ENCODE peak calls at places on chromosomes 7 and 10, in ten cellular contexts. Z is tibial artery, H is endothelial cell, U is A673, X is astrocyte, W is HCT116, O is IMR-90, G is osteocyte, S is thoracic aorta, R is H9. Q is an unnamed sample.

GRCh38 chr10:43960981-43961380 is 312.3 kb upstream of the ZNF32 start:
- DNase-seq in U (no peak), S (no peak), Z (no peak), G (no peak), X (no peak), R (no peak), W (no peak), H (no peak), O (no peak), Q (no peak)

GRCh38 chr10:38025283-38025682 is 14.8 kb downstream of the ZNF33A start:
- DNase-seq in Z (no peak), R (no peak), O (no peak), U (no peak), X (no peak), H (no peak), G (no peak), S (no peak), W (no peak), Q (no peak)

GRCh38 chr10:73956476-73957338 is 41.2 kb upstream of the VCL start:
- DNase-seq in U (peak), W (no peak), R (no peak), S (no peak), H (no peak), Z (no peak), X (peak), O (peak), G (no peak), Q (peak)

GRCh38 chr10:77513783-77514331 is 123.8 kb downstream of the KCNMA1 start:
- DNase-seq in R (peak), U (no peak), Z (peak), G (no peak), H (no peak), X (peak), O (peak), W (peak), S (peak), Q (no peak)

GRCh38 chr10:123203393-123204126 is 49.4 kb downstream of the BUB3 start:
- DNase-seq in X (no peak), R (no peak), G (no peak), S (no peak), U (no peak), W (no peak), H (no peak), Z (no peak), O (no peak), Q (no peak)

GRCh38 chr7:77800158-77800557 is 1.6 kb downstream of the PHTF2 start:
- DNase-seq in H (no peak), U (no peak), G (no peak), Z (no peak), X (peak), S (no peak), O (peak), R (no peak), W (no peak), Q (peak)

GRCh38 chr7:76209310-76209709 is 7.6 kb downstream of the SRRM3 start:
- DNase-seq in H (no peak), Z (no peak), X (no peak), S (no peak), U (no peak), W (no peak), O (no peak), G (no peak), R (no peak), Q (no peak)

GRCh38 chr10:5812283-5813090 is 747 bp downstream of the GDI2 start:
- DNase-seq in G (peak), R (no peak), H (peak), O (no peak), U (peak), X (no peak), W (no peak), S (no peak), Z (peak), Q (peak)

GRCh38 chr10:110781139-110781538 is 90.6 kb upstream of the PDCD4 start:
- DNase-seq in R (no peak), X (no peak), H (no peak), W (no peak), O (no peak), Z (no peak), G (no peak), S (no peak), U (no peak), Q (no peak)

GRCh38 chr10:76195990-76196389 is 764.6 kb downstream of the LRMDA start:
- DNase-seq in G (no peak), U (no peak), Z (no peak), R (no peak), H (no peak), O (peak), X (no peak), W (no peak), S (no peak), Q (no peak)

GRCh38 chr7:101690061-101690460 is 61.0 kb upstream of the MYL10 start:
- DNase-seq in W (no peak), Z (no peak), O (no peak), H (no peak), R (no peak), S (no peak), U (no peak), X (no peak), G (no peak), Q (no peak)

GRCh38 chr7:26485421-26486019 is 193.9 kb downstream of the SNX10 start:
- DNase-seq in O (no peak), X (no peak), G (peak), S (no peak), W (no peak), H (no peak), R (no peak), U (peak), Z (no peak), Q (no peak)

GRCh38 chr7:92421676-92422435 is 25.4 kb upstream of the GATAD1 start:
- DNase-seq in W (no peak), H (no peak), O (peak), Z (no peak), U (no peak), S (no peak), R (no peak), X (no peak), G (no peak), Q (no peak)

GRCh38 chr7:33904680-33905388 is 505 bp upstream of the BMPER start:
- DNase-seq in R (peak), H (peak), S (no peak), U (peak), X (no peak), G (no peak), Z (no peak), O (peak), W (no peak), Q (peak)

GRCh38 chr7:108618056-108618455 is 48.4 kb downstream of the DNAJB9 start:
- DNase-seq in X (no peak), S (no peak), W (no peak), G (no peak), R (no peak), O (no peak), U (no peak), Z (no peak), H (no peak), Q (no peak)

GRCh38 chr10:110837418-110838120 is 34.2 kb upstream of the PDCD4 start:
- DNase-seq in R (no peak), H (no peak), U (no peak), Z (no peak), X (no peak), O (no peak), G (no peak), W (no peak), S (no peak), Q (no peak)

GRCh38 chr10:124152139-124152780 is 58.9 kb upstream of the CHST15 start:
- DNase-seq in X (peak), O (peak), U (peak), S (peak), W (peak), Z (peak), R (peak), H (no peak), G (no peak), Q (peak)

GRCh38 chr7:158815471-158816128 is 13.7 kb downstream of the ESYT2 start:
- DNase-seq in G (no peak), Z (no peak), H (no peak), S (no peak), R (no peak), O (no peak), U (no peak), X (peak), W (no peak), Q (no peak)

GRCh38 chr7:87926581-87927461 is 7.2 kb upstream of the ADAM22 start:
- DNase-seq in O (no peak), S (no peak), H (no peak), W (no peak), G (no peak), X (peak), R (peak), U (no peak), Z (no peak), Q (peak)

GRCh38 chr7:8133955-8134733 is 127.8 kb downstream of the ICA1 start:
- DNase-seq in R (no peak), Z (no peak), G (no peak), W (no peak), X (peak), H (no peak), O (no peak), S (no peak), U (no peak), Q (peak)

GRCh38 chr7:42692609-42693008 is 219.3 kb downstream of the C7orf25 start:
- DNase-seq in Z (no peak), U (no peak), H (no peak), R (no peak), G (no peak), W (no peak), O (no peak), X (peak), S (no peak), Q (no peak)

GRCh38 chr7:7271094-7271874 is 88.9 kb downstream of the C1GALT1 start:
- DNase-seq in H (no peak), G (no peak), Z (no peak), R (no peak), S (no peak), W (no peak), U (peak), X (no peak), O (no peak), Q (no peak)

GRCh38 chr10:84291389-84291788 is 37.0 kb upstream of the CCSER2 start:
- DNase-seq in Z (no peak), G (no peak), R (peak), X (peak), W (no peak), U (peak), H (peak), O (peak), S (no peak), Q (peak)

GRCh38 chr10:132865851-132866600 is 76.3 kb downstream of the CFAP46 start:
- DNase-seq in U (no peak), G (peak), O (no peak), H (no peak), W (no peak), R (peak), S (no peak), X (no peak), Z (peak), Q (no peak)

DNA sequence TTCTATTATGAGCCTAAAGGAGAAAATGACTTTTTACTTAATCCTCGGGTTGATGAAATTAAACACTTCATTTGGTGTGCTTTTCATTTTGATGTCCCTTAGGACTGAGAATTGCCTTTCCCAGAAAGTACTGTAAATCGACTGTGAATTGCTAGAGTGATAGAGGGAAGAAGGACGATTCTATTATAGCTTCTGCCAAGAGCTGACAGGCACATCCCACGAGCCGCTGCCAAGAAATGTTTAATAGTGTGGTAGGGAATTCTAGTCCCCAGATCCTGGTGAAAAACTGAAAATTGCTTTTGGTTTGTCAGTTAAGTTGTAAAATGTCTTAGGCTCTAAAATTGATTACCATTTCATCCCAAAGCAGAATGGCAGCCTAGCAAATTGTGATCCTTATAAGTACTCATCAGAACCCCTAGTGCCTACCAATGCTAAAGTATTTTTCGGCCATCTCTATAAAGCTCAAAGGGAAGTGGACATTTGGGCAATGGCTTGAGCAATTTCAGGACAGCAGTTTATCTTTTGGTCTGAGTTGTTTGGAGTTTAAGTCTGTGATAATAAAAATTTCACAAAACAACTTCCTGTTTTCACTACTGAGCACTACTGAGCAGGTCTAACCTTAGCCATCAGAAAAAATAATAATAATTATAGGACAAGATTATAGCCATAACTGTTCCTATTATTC is 44.6 kb upstream of the HYCC1 start:
- DNase-seq in X (no peak), H (no peak), R (no peak), G (no peak), W (no peak), O (no peak), U (no peak), Z (no peak), S (no peak), Q (no peak)
- TF ChIP-seq CTCF in X (no peak), H (no peak), R (no peak), G (no peak), W (no peak), O (no peak), U (no peak), Z (no peak), S (no peak), Q (no peak)

GRCh38 chr10:16049775-16050174 is 189.5 kb upstream of the MINDY3 start:
- DNase-seq in O (no peak), S (no peak), G (no peak), Z (no peak), U (no peak), X (no peak), R (no peak), W (no peak), H (no peak), Q (no peak)

DNA sequence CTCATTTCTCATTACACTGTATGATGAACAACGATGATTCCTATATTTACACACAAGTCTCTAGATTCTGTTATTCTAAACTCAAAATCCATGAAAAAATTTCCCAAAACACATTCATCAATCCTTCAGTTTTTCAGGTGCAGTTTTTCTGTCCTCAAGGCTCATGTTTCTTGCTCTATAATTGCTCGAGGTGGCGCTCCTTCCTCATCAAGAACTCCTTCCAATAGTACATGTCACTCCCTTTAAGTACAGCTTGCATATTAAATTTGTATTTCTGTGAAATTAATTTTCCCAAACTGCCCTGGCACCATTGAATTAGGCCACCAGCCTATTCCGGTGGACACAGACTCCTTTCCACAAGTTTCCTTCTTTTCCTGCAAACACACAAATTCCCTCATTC is 188.7 kb upstream of the MINDY3 start:
- DNase-seq in R (no peak), W (no peak), H (no peak), U (peak), G (no peak), Z (no peak), S (no peak), X (no peak), O (no peak), Q (no peak)
- TF ChIP-seq CTCF in R (peak), W (peak), H (no peak), U (peak), G (no peak), Z (no peak), S (no peak), X (no peak), O (no peak), Q (no peak)

GRCh38 chr7:99928188-99928587 is 1.2 kb downstream of the GJC3 start:
- DNase-seq in W (no peak), U (no peak), O (no peak), H (no peak), X (no peak), R (no peak), G (no peak), S (no peak), Z (no peak), Q (no peak)

GRCh38 chr7:99929730-99930053 is 272 bp upstream of the GJC3 start:
- DNase-seq in O (no peak), Z (no peak), X (no peak), U (no peak), G (peak), W (no peak), H (no peak), S (no peak), R (no peak), Q (no peak)

GRCh38 chr7:99930376-99930775 is 956 bp upstream of the GJC3 start:
- DNase-seq in Z (no peak), S (no peak), W (no peak), R (no peak), X (no peak), G (peak), H (no peak), U (no peak), O (no peak), Q (no peak)

GRCh38 chr7:99927536-99927935 is 1.9 kb downstream of the GJC3 start:
- DNase-seq in G (no peak), S (no peak), X (no peak), H (no peak), U (no peak), Z (no peak), R (no peak), O (no peak), W (no peak), Q (no peak)

DNA sequence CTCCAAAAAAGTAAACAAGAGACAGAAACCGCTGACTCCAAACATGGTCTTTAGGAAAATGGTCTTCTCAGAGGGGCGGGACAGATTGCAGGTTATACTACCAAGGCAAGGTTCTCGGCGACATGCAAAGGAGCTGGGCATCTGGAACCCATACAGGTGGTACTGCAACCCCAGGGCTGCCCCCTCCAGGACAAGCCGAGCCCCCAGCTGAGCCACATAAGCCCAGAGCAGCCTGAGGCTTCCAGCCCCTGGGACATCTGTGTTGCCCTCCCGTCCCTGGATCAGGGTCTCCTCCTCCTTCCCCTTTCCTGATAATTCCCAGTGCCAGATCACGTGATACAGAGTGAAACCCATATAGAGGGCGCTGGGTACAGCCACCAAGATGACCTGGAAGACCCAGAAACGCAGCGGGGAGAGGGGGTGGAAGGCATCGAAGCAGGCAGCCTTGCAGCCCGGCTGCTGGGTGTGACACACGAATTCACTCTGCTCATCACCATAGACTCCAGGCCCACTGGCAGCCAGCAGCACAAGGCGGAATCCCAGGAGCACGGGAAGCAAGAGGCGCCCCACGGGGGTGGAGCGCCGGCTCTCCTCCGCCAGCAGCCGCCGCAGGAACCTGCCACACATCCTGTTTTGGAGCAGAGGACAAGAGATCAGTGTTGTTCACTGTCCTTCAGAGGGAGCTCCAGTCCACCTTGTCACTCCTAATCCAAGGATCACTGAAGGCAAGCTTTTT is at the start of gene GJC3:
- DNase-seq in X (peak), S (no peak), G (peak), O (peak), W (peak), Z (peak), H (peak), U (peak), R (peak), Q (peak)
- TF ChIP-seq CTCF in X (peak), S (no peak), G (peak), O (peak), W (peak), Z (no peak), H (no peak), U (peak), R (peak), Q (peak)

DNA sequence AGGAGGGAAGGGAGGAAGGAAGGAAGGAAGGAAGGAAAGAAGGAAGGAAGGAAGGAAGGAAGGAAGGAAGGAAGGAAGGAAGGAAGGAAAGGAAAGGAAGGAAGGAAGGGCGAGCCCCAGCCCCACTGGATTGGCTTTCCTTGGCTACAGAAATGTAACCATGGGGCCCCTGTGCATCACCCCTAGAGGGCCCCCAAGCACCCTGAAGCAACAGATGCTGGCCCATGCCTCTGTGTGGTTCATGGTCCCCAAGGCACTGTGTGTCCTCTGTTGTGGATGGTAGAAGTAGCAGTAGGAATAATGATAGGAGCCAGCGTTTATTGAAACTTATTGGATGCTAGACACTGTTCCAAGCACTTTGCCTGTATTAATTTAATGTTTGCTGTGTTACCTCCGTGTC is 116.6 kb upstream of the MACROH2A2 start:
- DNase-seq in W (no peak), X (no peak), U (peak), G (no peak), O (no peak), Z (peak), H (no peak), S (no peak), R (no peak), Q (peak)
- TF ChIP-seq CTCF in W (peak), X (no peak), U (peak), G (peak), O (peak), Z (no peak), H (no peak), S (no peak), R (peak), Q (no peak)

GRCh38 chr7:156777364-156778069 is 115.5 kb downstream of the LMBR1 start:
- DNase-seq in Z (no peak), X (peak), U (no peak), W (no peak), R (no peak), S (no peak), G (no peak), H (no peak), O (peak), Q (peak)

GRCh38 chr7:156780724-156781455 is 112.1 kb downstream of the LMBR1 start:
- DNase-seq in R (no peak), U (no peak), G (no peak), W (no peak), X (no peak), O (no peak), H (no peak), S (no peak), Z (no peak), Q (peak)

GRCh38 chr7:156776527-156776926 is 116.5 kb downstream of the LMBR1 start:
- DNase-seq in W (no peak), H (no peak), U (no peak), Z (no peak), O (no peak), R (no peak), G (no peak), X (no peak), S (no peak), Q (no peak)

GRCh38 chr7:156778668-156779067 is 114.3 kb downstream of the LMBR1 start:
- DNase-seq in H (no peak), X (no peak), Z (no peak), G (no peak), W (no peak), O (no peak), R (no peak), U (peak), S (no peak), Q (no peak)

DNA sequence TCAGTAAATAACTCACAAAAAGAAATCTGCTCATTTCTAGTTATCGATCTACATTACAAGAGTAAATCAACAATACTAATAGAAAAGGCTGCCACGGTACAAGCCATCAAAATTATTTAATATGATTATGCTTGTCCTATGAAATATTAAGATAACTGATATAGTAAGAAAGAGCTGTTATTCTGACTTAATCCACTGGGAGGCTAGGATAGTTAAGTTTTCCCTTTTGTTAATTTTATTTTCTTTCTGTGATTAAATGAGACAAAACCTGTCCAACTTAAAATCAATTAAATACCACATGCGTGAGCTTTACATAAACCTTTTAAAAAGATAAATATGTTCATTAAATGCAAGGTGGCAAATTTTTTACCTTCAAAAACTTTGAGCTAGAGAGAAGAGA is 114.8 kb downstream of the LMBR1 start:
- DNase-seq in X (no peak), S (no peak), Z (no peak), O (no peak), R (no peak), W (no peak), H (no peak), G (no peak), U (no peak), Q (no peak)
- TF ChIP-seq CTCF in X (no peak), S (no peak), Z (no peak), O (peak), R (peak), W (peak), H (peak), G (peak), U (no peak), Q (peak)

Q was measured in activated CD8-positive, alpha-beta T cell treated with anti-CD3 and anti-CD28 coated beads for 36 hours.